ENCODE peak calls at places on chromosomes 16 and 17, in seven cellular contexts. One of them, this sample, is unnamed.

GRCh38 chr17:7380855-7381683 is at the start of gene TNK1:
- DNase-seq in cardiac muscle cell: no peak
- DNase-seq in lung: peak; percentile 69
- DNase-seq in A673: no peak
- DNase-seq in kidney: peak; percentile 88
- DNase-seq in hepatocyte: peak; percentile 74
- DNase-seq in ovary: peak; percentile 68
- DNase-seq in this sample: peak; percentile 87

GRCh38 chr16:85274501-85274900 is 162.2 kb upstream of the CIBAR2 start:
- DNase-seq in cardiac muscle cell: no peak
- DNase-seq in lung: no peak
- DNase-seq in A673: no peak
- DNase-seq in kidney: no peak
- DNase-seq in hepatocyte: no peak
- DNase-seq in ovary: no peak
- DNase-seq in this sample: no peak

GRCh38 chr17:82316651-82317393 is 586 bp downstream of the CD7 start:
- DNase-seq in cardiac muscle cell: no peak
- DNase-seq in lung: no peak
- DNase-seq in A673: no peak
- DNase-seq in kidney: no peak
- DNase-seq in hepatocyte: no peak
- DNase-seq in ovary: no peak
- DNase-seq in this sample: no peak

GRCh38 chr16:57000271-57001025 is 11.1 kb downstream of the NLRC5 start:
- DNase-seq in cardiac muscle cell: peak; percentile 83
- DNase-seq in lung: no peak
- DNase-seq in A673: peak; percentile 49
- DNase-seq in kidney: peak; percentile 79
- DNase-seq in hepatocyte: no peak
- DNase-seq in ovary: no peak
- DNase-seq in this sample: no peak

GRCh38 chr16:59296888-59297287 is 562.8 kb upstream of the GOT2 start:
- DNase-seq in cardiac muscle cell: no peak
- DNase-seq in lung: no peak
- DNase-seq in A673: no peak
- DNase-seq in kidney: no peak
- DNase-seq in hepatocyte: no peak
- DNase-seq in ovary: no peak
- DNase-seq in this sample: peak; percentile 76

GRCh38 chr16:522320-523096 is 5.0 kb upstream of the CAPN15 start:
- DNase-seq in cardiac muscle cell: no peak
- DNase-seq in lung: no peak
- DNase-seq in A673: no peak
- DNase-seq in kidney: peak; percentile 77
- DNase-seq in hepatocyte: no peak
- DNase-seq in ovary: peak; percentile 60
- DNase-seq in this sample: peak; percentile 43

GRCh38 chr17:42744283-42744805 is 496 bp downstream of the EZH1 start:
- DNase-seq in cardiac muscle cell: peak; percentile 42
- DNase-seq in lung: peak; percentile 79
- DNase-seq in A673: peak; percentile 25
- DNase-seq in kidney: peak; percentile 93
- DNase-seq in hepatocyte: peak; percentile 88
- DNase-seq in ovary: peak; percentile 59
- DNase-seq in this sample: no peak

GRCh38 chr16:54098247-54098646 is 188.3 kb downstream of the IRX3 start:
- DNase-seq in cardiac muscle cell: no peak
- DNase-seq in lung: no peak
- DNase-seq in A673: no peak
- DNase-seq in kidney: no peak
- DNase-seq in hepatocyte: no peak
- DNase-seq in ovary: no peak
- DNase-seq in this sample: no peak

GRCh38 chr16:46857261-46857962 is 26.4 kb upstream of the C16orf87 start:
- DNase-seq in cardiac muscle cell: peak; percentile 50
- DNase-seq in lung: no peak
- DNase-seq in A673: peak; percentile 75
- DNase-seq in kidney: no peak
- DNase-seq in hepatocyte: peak; percentile 60
- DNase-seq in ovary: no peak
- DNase-seq in this sample: no peak

GRCh38 chr16:26787924-26788323 is 278.8 kb upstream of the C16orf82 start:
- DNase-seq in cardiac muscle cell: no peak
- DNase-seq in lung: no peak
- DNase-seq in A673: no peak
- DNase-seq in kidney: no peak
- DNase-seq in hepatocyte: no peak
- DNase-seq in ovary: no peak
- DNase-seq in this sample: no peak

GRCh38 chr17:7922499-7923289 is 6.6 kb upstream of the RNF227 start:
- DNase-seq in cardiac muscle cell: peak; percentile 93
- DNase-seq in lung: peak; percentile 84
- DNase-seq in A673: peak; percentile 35
- DNase-seq in kidney: peak; percentile 94
- DNase-seq in hepatocyte: peak; percentile 91
- DNase-seq in ovary: peak; percentile 91
- DNase-seq in this sample: peak; percentile 96

GRCh38 chr16:29712770-29713169 is 33.0 kb downstream of the C16orf54 start:
- DNase-seq in cardiac muscle cell: no peak
- DNase-seq in lung: no peak
- DNase-seq in A673: no peak
- DNase-seq in kidney: no peak
- DNase-seq in hepatocyte: no peak
- DNase-seq in ovary: no peak
- DNase-seq in this sample: no peak

GRCh38 chr16:50318796-50319578 is 49.8 kb downstream of the BRD7 start:
- DNase-seq in cardiac muscle cell: no peak
- DNase-seq in lung: no peak
- DNase-seq in A673: no peak
- DNase-seq in kidney: no peak
- DNase-seq in hepatocyte: no peak
- DNase-seq in ovary: no peak
- DNase-seq in this sample: no peak

GRCh38 chr16:73166394-73166971 is 118.6 kb upstream of the ZFHX3 start:
- DNase-seq in cardiac muscle cell: peak; percentile 66
- DNase-seq in lung: no peak
- DNase-seq in A673: peak; percentile 12
- DNase-seq in kidney: no peak
- DNase-seq in hepatocyte: no peak
- DNase-seq in ovary: no peak
- DNase-seq in this sample: no peak

GRCh38 chr17:28041068-28041843 is 1.2 kb upstream of the NLK start:
- DNase-seq in cardiac muscle cell: peak; percentile 100
- DNase-seq in lung: peak; percentile 100
- DNase-seq in A673: peak; percentile 100
- DNase-seq in kidney: peak; percentile 100
- DNase-seq in hepatocyte: peak; percentile 100
- DNase-seq in ovary: peak; percentile 99
- DNase-seq in this sample: peak; percentile 100

GRCh38 chr16:57577691-57578224 is 35.3 kb downstream of the ADGRG5 start:
- DNase-seq in cardiac muscle cell: no peak
- DNase-seq in lung: peak; percentile 26
- DNase-seq in A673: no peak
- DNase-seq in kidney: peak; percentile 72
- DNase-seq in hepatocyte: no peak
- DNase-seq in ovary: no peak
- DNase-seq in this sample: no peak

GRCh38 chr17:73591278-73592078 is 52.8 kb downstream of the SDK2 start:
- DNase-seq in cardiac muscle cell: no peak
- DNase-seq in lung: peak; percentile 30
- DNase-seq in A673: no peak
- DNase-seq in kidney: no peak
- DNase-seq in hepatocyte: no peak
- DNase-seq in ovary: no peak
- DNase-seq in this sample: no peak

GRCh38 chr17:16301963-16302855 is 51.1 kb downstream of the CENPV start:
- DNase-seq in cardiac muscle cell: no peak
- DNase-seq in lung: peak; percentile 41
- DNase-seq in A673: no peak
- DNase-seq in kidney: no peak
- DNase-seq in hepatocyte: no peak
- DNase-seq in ovary: no peak
- DNase-seq in this sample: no peak

GRCh38 chr16:22098538-22099255 is 6.4 kb downstream of the VWA3A start:
- DNase-seq in cardiac muscle cell: peak; percentile 58
- DNase-seq in lung: no peak
- DNase-seq in A673: peak; percentile 82
- DNase-seq in kidney: no peak
- DNase-seq in hepatocyte: peak; percentile 60
- DNase-seq in ovary: no peak
- DNase-seq in this sample: peak; percentile 61

GRCh38 chr17:79192503-79193500 is 118.2 kb downstream of the ENGASE start:
- DNase-seq in cardiac muscle cell: peak; percentile 51
- DNase-seq in lung: no peak
- DNase-seq in A673: peak; percentile 30
- DNase-seq in kidney: no peak
- DNase-seq in hepatocyte: peak; percentile 80
- DNase-seq in ovary: no peak
- DNase-seq in this sample: peak; percentile 97

GRCh38 chr16:28589930-28590329 is 6.9 kb downstream of the SULT1A2 start:
- DNase-seq in cardiac muscle cell: no peak
- DNase-seq in lung: no peak
- DNase-seq in A673: no peak
- DNase-seq in kidney: peak; percentile 69
- DNase-seq in hepatocyte: no peak
- DNase-seq in ovary: no peak
- DNase-seq in this sample: no peak

GRCh38 chr17:79796570-79797491 is at the start of gene CBX8:
- DNase-seq in cardiac muscle cell: peak; percentile 100
- DNase-seq in lung: peak; percentile 100
- DNase-seq in A673: peak; percentile 100
- DNase-seq in kidney: peak; percentile 100
- DNase-seq in hepatocyte: peak; percentile 100
- DNase-seq in ovary: peak; percentile 100
- DNase-seq in this sample: peak; percentile 100

GRCh38 chr17:61461967-61462733 is 9.9 kb downstream of the TBX4 start:
- DNase-seq in cardiac muscle cell: peak; percentile 18
- DNase-seq in lung: no peak
- DNase-seq in A673: no peak
- DNase-seq in kidney: no peak
- DNase-seq in hepatocyte: peak; percentile 59
- DNase-seq in ovary: no peak
- DNase-seq in this sample: peak; percentile 82

GRCh38 chr16:726438-727290 is at the start of the genes CCDC78 and HAGHL:
- DNase-seq in cardiac muscle cell: peak; percentile 56
- DNase-seq in lung: no peak
- DNase-seq in A673: peak; percentile 53
- DNase-seq in kidney: peak; percentile 91
- DNase-seq in hepatocyte: peak; percentile 74
- DNase-seq in ovary: no peak
- DNase-seq in this sample: peak; percentile 92

GRCh38 chr16:57392694-57393093 is 11.9 kb upstream of the CCL17 start:
- DNase-seq in cardiac muscle cell: no peak
- DNase-seq in lung: no peak
- DNase-seq in A673: no peak
- DNase-seq in kidney: no peak
- DNase-seq in hepatocyte: no peak
- DNase-seq in ovary: no peak
- DNase-seq in this sample: no peak

GRCh38 chr17:72594248-72594647 is 473.4 kb downstream of the SOX9 start:
- DNase-seq in cardiac muscle cell: no peak
- DNase-seq in lung: no peak
- DNase-seq in A673: no peak
- DNase-seq in kidney: no peak
- DNase-seq in hepatocyte: no peak
- DNase-seq in ovary: no peak
- DNase-seq in this sample: peak; percentile 69

GRCh38 chr17:81563861-81564586 is 11.9 kb upstream of the FAAP100 start:
- DNase-seq in cardiac muscle cell: peak; percentile 89
- DNase-seq in lung: no peak
- DNase-seq in A673: no peak
- DNase-seq in kidney: peak; percentile 11
- DNase-seq in hepatocyte: no peak
- DNase-seq in ovary: no peak
- DNase-seq in this sample: no peak

GRCh38 chr16:9091867-9092281 is 430 bp downstream of the HAPSTR1 start:
- DNase-seq in cardiac muscle cell: peak; percentile 47
- DNase-seq in lung: peak; percentile 50
- DNase-seq in A673: peak; percentile 49
- DNase-seq in kidney: peak; percentile 90
- DNase-seq in hepatocyte: peak; percentile 60
- DNase-seq in ovary: peak; percentile 67
- DNase-seq in this sample: peak; percentile 63

GRCh38 chr17:38673714-38674012 is 1.1 kb downstream of the EPOP start:
- DNase-seq in cardiac muscle cell: peak; percentile 25
- DNase-seq in lung: no peak
- DNase-seq in A673: no peak
- DNase-seq in kidney: no peak
- DNase-seq in hepatocyte: peak; percentile 57
- DNase-seq in ovary: peak; percentile 44
- DNase-seq in this sample: no peak

GRCh38 chr16:12558641-12559040 is 245.0 kb downstream of the CPPED1 start:
- DNase-seq in cardiac muscle cell: no peak
- DNase-seq in lung: no peak
- DNase-seq in A673: no peak
- DNase-seq in kidney: no peak
- DNase-seq in hepatocyte: no peak
- DNase-seq in ovary: no peak
- DNase-seq in this sample: peak; percentile 67
- TF ChIP-seq CTCF in cardiac muscle cell: no peak
- TF ChIP-seq CTCF in lung: no peak
- TF ChIP-seq CTCF in A673: no peak
- TF ChIP-seq CTCF in kidney: no peak
- TF ChIP-seq CTCF in hepatocyte: no peak
- TF ChIP-seq CTCF in ovary: no peak
- TF ChIP-seq CTCF in this sample: peak; percentile 57

GRCh38 chr17:75878174-75878998 is at the start of gene TRIM47:
- DNase-seq in cardiac muscle cell: peak; percentile 89
- DNase-seq in lung: peak; percentile 68
- DNase-seq in A673: peak; percentile 47
- DNase-seq in kidney: peak; percentile 92
- DNase-seq in hepatocyte: peak; percentile 71
- DNase-seq in ovary: peak; percentile 77
- DNase-seq in this sample: peak; percentile 87
- H3K27ac ChIP-seq in cardiac muscle cell: no peak within 1 kb of the TSS
- H3K27ac ChIP-seq in lung: peak within 1 kb of the TSS; percentile 93
- H3K27ac ChIP-seq in A673: no peak within 1 kb of the TSS
- H3K27ac ChIP-seq in kidney: peak within 1 kb of the TSS; percentile 95
- H3K27ac ChIP-seq in hepatocyte: peak within 1 kb of the TSS; percentile 71
- H3K27ac ChIP-seq in ovary: peak within 1 kb of the TSS; percentile 83
- H3K27ac ChIP-seq in this sample: no peak within 1 kb of the TSS

DNA sequence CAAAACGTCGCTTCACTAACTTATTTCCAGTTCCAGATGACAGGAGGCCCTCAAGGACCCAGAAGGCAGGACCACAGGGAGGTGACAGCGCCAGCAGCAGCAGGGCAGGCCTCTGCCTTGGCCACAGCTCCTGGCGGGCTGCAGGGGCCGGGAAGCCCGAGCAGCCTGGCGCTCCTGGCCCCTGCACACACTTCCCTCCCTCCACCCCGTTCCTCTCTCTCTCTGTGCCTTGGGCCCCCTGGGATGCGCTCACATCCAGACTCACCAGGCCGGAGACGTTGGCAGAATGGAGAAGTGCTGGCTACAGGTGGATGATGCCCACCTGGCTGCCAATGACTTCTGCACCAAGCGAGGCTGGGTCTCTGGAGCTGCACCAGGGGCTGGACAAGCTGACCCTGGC is 12.7 kb downstream of the ZNF594 start:
- DNase-seq in cardiac muscle cell: no peak
- DNase-seq in lung: no peak
- DNase-seq in A673: no peak
- DNase-seq in kidney: no peak
- DNase-seq in hepatocyte: no peak
- DNase-seq in ovary: no peak
- DNase-seq in this sample: no peak
- H3K9me3 ChIP-seq in cardiac muscle cell: peaks cover 13% of the 10 kb centered on the region
- H3K9me3 ChIP-seq in lung: peaks cover 29% of the 10 kb centered on the region
- H3K9me3 ChIP-seq in A673: peaks cover 78% of the 10 kb centered on the region
- H3K9me3 ChIP-seq in kidney: peaks cover 72% of the 10 kb centered on the region
- H3K9me3 ChIP-seq in hepatocyte: peaks cover 65% of the 10 kb centered on the region
- H3K9me3 ChIP-seq in ovary: peaks cover 22% of the 10 kb centered on the region
- H3K9me3 ChIP-seq in this sample: peaks cover 89% of the 10 kb centered on the region

GRCh38 chr16:17461951-17462729 is 8.6 kb downstream of the XYLT1 start:
- DNase-seq in cardiac muscle cell: no peak
- DNase-seq in lung: no peak
- DNase-seq in A673: no peak
- DNase-seq in kidney: no peak
- DNase-seq in hepatocyte: no peak
- DNase-seq in ovary: no peak
- DNase-seq in this sample: peak; percentile 67
- TF ChIP-seq CTCF in cardiac muscle cell: no peak
- TF ChIP-seq CTCF in lung: no peak
- TF ChIP-seq CTCF in A673: no peak
- TF ChIP-seq CTCF in kidney: no peak
- TF ChIP-seq CTCF in hepatocyte: no peak
- TF ChIP-seq CTCF in ovary: no peak
- TF ChIP-seq CTCF in this sample: peak; percentile 65